ENCODE peak calls at places on chromosomes 1 and 21, in nine cellular contexts. R, I, L, A, Z, K, X, D and M are unnamed samples.

GRCh38 chr1:47568763-47569162 is 130.9 kb downstream of the FOXD2 start:
- DNase-seq in R (no peak), I (no peak), L (no peak), A (peak), Z (no peak), K (no peak), X (no peak), D (no peak), M (no peak)

GRCh38 chr1:153882296-153882912 is 40.4 kb downstream of the GATAD2B start:
- DNase-seq in R (no peak), I (no peak), L (no peak), A (no peak), Z (no peak), K (no peak), X (no peak), D (no peak), M (no peak)

GRCh38 chr1:80534606-80535360 is 1266.0 kb upstream of the ADGRL2 start:
- DNase-seq in R (no peak), I (no peak), L (no peak), A (peak), Z (peak), K (no peak), X (no peak), D (peak), M (no peak)

GRCh38 chr1:26478988-26479387 is 6.7 kb downstream of the HMGN2 start:
- DNase-seq in R (no peak), I (no peak), L (no peak), A (no peak), Z (no peak), K (no peak), X (no peak), D (no peak), M (no peak)

GRCh38 chr1:228513244-228513900 is 26.2 kb downstream of the RNF187 start:
- DNase-seq in R (no peak), I (no peak), L (no peak), A (no peak), Z (no peak), K (no peak), X (no peak), D (no peak), M (no peak)

GRCh38 chr1:23437355-23437664 is 12.8 kb upstream of the TCEA3 start:
- DNase-seq in R (no peak), I (no peak), L (no peak), A (no peak), Z (no peak), K (no peak), X (no peak), D (no peak), M (no peak)

GRCh38 chr1:239244084-239244483 is 142.3 kb upstream of the CHRM3 start:
- DNase-seq in R (no peak), I (no peak), L (no peak), A (no peak), Z (no peak), K (no peak), X (no peak), D (no peak), M (no peak)

GRCh38 chr1:225201447-225201846 is 226.4 kb downstream of the LBR start:
- DNase-seq in R (no peak), I (no peak), L (no peak), A (peak), Z (no peak), K (no peak), X (no peak), D (no peak), M (no peak)

GRCh38 chr21:33383056-33383888 is 19.9 kb upstream of the IFNGR2 start:
- DNase-seq in R (peak), I (peak), L (peak), A (peak), Z (peak), K (peak), X (peak), D (no peak), M (peak)

GRCh38 chr1:72635719-72636118 is 353.4 kb upstream of the NEGR1 start:
- DNase-seq in R (no peak), I (no peak), L (no peak), A (no peak), Z (peak), K (no peak), X (no peak), D (peak), M (no peak)

GRCh38 chr1:17684810-17685209 is 70.3 kb upstream of the ACTL8 start:
- DNase-seq in R (no peak), I (no peak), L (no peak), A (no peak), Z (no peak), K (no peak), X (no peak), D (no peak), M (no peak)